ENCODE peak calls at places on chromosomes 2 and 18, in eight cellular contexts. I is trophoblast cell; F is thoracic aorta; Q is GM23248; A is naive thymus-derived CD4-positive, alpha-beta T cell; K is SJCRH30; Z is CD8-positive, alpha-beta memory T cell; H is right cardiac atrium. P is an unnamed sample. For H3K4me1, the result is how much of the 10 kb centered on the place peaks cover.

GRCh38 chr2:85390941-85391669 is 19.1 kb downstream of the CAPG start:
- DNase-seq in I (peak), F (no peak), Q (peak), A (peak), K (peak), Z (peak), H (peak), P (peak)

GRCh38 chr2:8719528-8719927 is 37.7 kb downstream of the ID2 start:
- DNase-seq in I (no peak), F (no peak), Q (peak), A (no peak), K (no peak), Z (no peak), H (no peak), P (no peak)

GRCh38 chr18:13566941-13567762 is 159.2 kb downstream of the FAM210A start:
- DNase-seq in I (peak), F (no peak), Q (peak), A (no peak), K (no peak), Z (no peak), H (peak), P (no peak)

GRCh38 chr2:154338359-154338967 is 360.0 kb upstream of the KCNJ3 start:
- DNase-seq in I (no peak), F (no peak), Q (no peak), A (no peak), K (no peak), Z (no peak), H (no peak), P (no peak)

GRCh38 chr2:219506802-219507554 is 7.3 kb upstream of the ASIC4 start:
- DNase-seq in I (no peak), F (no peak), Q (no peak), A (no peak), K (no peak), Z (no peak), H (no peak), P (no peak)

GRCh38 chr2:61055557-61055956 is 10.1 kb upstream of the SANBR start:
- DNase-seq in I (no peak), F (no peak), Q (no peak), A (no peak), K (no peak), Z (no peak), H (no peak), P (no peak)

GRCh38 chr2:133077259-133077822 is 407.3 kb upstream of the LYPD1 start:
- DNase-seq in I (no peak), F (no peak), Q (peak), A (no peak), K (no peak), Z (no peak), H (peak), P (no peak)

GRCh38 chr18:29892960-29893558 is 1149.5 kb downstream of the DSC3 start:
- DNase-seq in I (no peak), F (no peak), Q (peak), A (no peak), K (no peak), Z (no peak), H (no peak), P (no peak)

GRCh38 chr2:84924173-84925106 is 19.0 kb downstream of the TMSB10 start:
- DNase-seq in I (no peak), F (no peak), Q (peak), A (peak), K (peak), Z (no peak), H (peak), P (peak)

GRCh38 chr2:68465081-68465916 is 1.8 kb downstream of the FBXO48 start:
- DNase-seq in I (no peak), F (no peak), Q (peak), A (no peak), K (no peak), Z (peak), H (no peak), P (peak)

GRCh38 chr2:172234716-172235661 is 132.3 kb upstream of the DLX2 start:
- DNase-seq in I (no peak), F (no peak), Q (peak), A (no peak), K (no peak), Z (no peak), H (peak), P (peak)

GRCh38 chr18:6203791-6204190 is 210.9 kb downstream of the L3MBTL4 start:
- DNase-seq in I (no peak), F (no peak), Q (no peak), A (no peak), K (no peak), Z (no peak), H (no peak), P (no peak)

GRCh38 chr2:168494190-168494711 is 38.2 kb downstream of the CERS6 start:
- DNase-seq in I (no peak), F (no peak), Q (peak), A (no peak), K (no peak), Z (no peak), H (no peak), P (no peak)

GRCh38 chr2:229443869-229444268 is 172.8 kb upstream of the PID1 start:
- DNase-seq in I (no peak), F (no peak), Q (no peak), A (no peak), K (no peak), Z (no peak), H (no peak), P (no peak)

GRCh38 chr2:11244091-11244826 is 89.0 kb downstream of the SLC66A3 start:
- DNase-seq in I (no peak), F (no peak), Q (no peak), A (no peak), K (no peak), Z (no peak), H (no peak), P (no peak)

GRCh38 chr2:10486601-10487079 is 38.5 kb upstream of the ODC1 start:
- DNase-seq in I (no peak), F (no peak), Q (no peak), A (no peak), K (peak), Z (no peak), H (no peak), P (no peak)

GRCh38 chr2:85221291-85221690 is 88.1 kb downstream of the TCF7L1 start:
- DNase-seq in I (no peak), F (no peak), Q (peak), A (no peak), K (no peak), Z (no peak), H (no peak), P (no peak)

GRCh38 chr2:24837996-24838513 is 44.8 kb downstream of the CENPO start:
- DNase-seq in I (no peak), F (no peak), Q (no peak), A (no peak), K (no peak), Z (no peak), H (no peak), P (no peak)

GRCh38 chr18:7754725-7755181 is 187.6 kb downstream of the PTPRM start:
- DNase-seq in I (peak), F (no peak), Q (no peak), A (no peak), K (no peak), Z (no peak), H (peak), P (no peak)

GRCh38 chr2:113157108-113157896 is 16.5 kb upstream of the PSD4 start:
- DNase-seq in I (peak), F (no peak), Q (peak), A (no peak), K (no peak), Z (no peak), H (peak), P (no peak)

GRCh38 chr18:47899107-47899840 is 31.2 kb downstream of the SMAD2 start:
- DNase-seq in I (no peak), F (no peak), Q (no peak), A (no peak), K (no peak), Z (no peak), H (no peak), P (no peak)

GRCh38 chr2:98519851-98520250 is 75.2 kb downstream of the INPP4A start:
- DNase-seq in I (no peak), F (no peak), Q (no peak), A (no peak), K (no peak), Z (no peak), H (peak), P (no peak)

GRCh38 chr2:14673351-14673875 is 40.9 kb downstream of the LRATD1 start:
- DNase-seq in I (no peak), F (no peak), Q (peak), A (no peak), K (no peak), Z (no peak), H (no peak), P (no peak)

GRCh38 chr2:102033028-102033749 is 41.4 kb downstream of the IL1R2 start:
- DNase-seq in I (peak), F (no peak), Q (peak), A (no peak), K (no peak), Z (no peak), H (peak), P (no peak)

GRCh38 chr2:27705851-27706622 is 42.3 kb downstream of the SLC4A1AP start:
- DNase-seq in I (no peak), F (peak), Q (peak), A (no peak), K (peak), Z (no peak), H (peak), P (no peak)

GRCh38 chr2:109213646-109214417 is 84.8 kb downstream of the SH3RF3 start:
- DNase-seq in I (peak), F (no peak), Q (peak), A (peak), K (peak), Z (peak), H (no peak), P (peak)

GRCh38 chr2:233817305-233817980 is 36.9 kb downstream of the HJURP start:
- DNase-seq in I (no peak), F (no peak), Q (peak), A (no peak), K (no peak), Z (no peak), H (peak), P (no peak)
- H3K4me1 ChIP-seq in I (under half), F (under half), Q (under half), A (under half), K (under half), Z (under half), H (under half), P (under half)

GRCh38 chr18:57889841-57890240 is 86.7 kb upstream of the ATP8B1 start:
- DNase-seq in I (no peak), F (no peak), Q (peak), A (no peak), K (no peak), Z (no peak), H (no peak), P (no peak)

GRCh38 chr18:57890266-57890665 is 87.2 kb upstream of the ATP8B1 start:
- DNase-seq in I (no peak), F (no peak), Q (no peak), A (no peak), K (no peak), Z (no peak), H (no peak), P (no peak)

GRCh38 chr18:57891707-57892391 is 88.7 kb upstream of the ATP8B1 start:
- DNase-seq in I (no peak), F (no peak), Q (no peak), A (no peak), K (no peak), Z (no peak), H (no peak), P (no peak)

GRCh38 chr18:57898506-57899124 is 95.5 kb upstream of the ATP8B1 start:
- DNase-seq in I (no peak), F (no peak), Q (peak), A (no peak), K (peak), Z (no peak), H (no peak), P (no peak)

GRCh38 chr18:57895182-57895581 is 92.1 kb upstream of the ATP8B1 start:
- DNase-seq in I (no peak), F (no peak), Q (no peak), A (no peak), K (no peak), Z (no peak), H (no peak), P (no peak)
- H3K4me3 ChIP-seq in I (no peak), F (no peak), Q (no peak), A (no peak), K (no peak), Z (no peak), H (no peak), P (no peak)

GRCh38 chr2:153072077-153072476 is 353.7 kb downstream of the ARL6IP6 start:
- DNase-seq in I (no peak), F (no peak), Q (no peak), A (no peak), K (peak), Z (no peak), H (no peak), P (no peak)

GRCh38 chr2:153074207-153074606 is 355.8 kb downstream of the ARL6IP6 start:
- DNase-seq in I (no peak), F (no peak), Q (peak), A (no peak), K (no peak), Z (no peak), H (no peak), P (no peak)

GRCh38 chr2:153068067-153068466 is 349.6 kb downstream of the ARL6IP6 start:
- DNase-seq in I (no peak), F (no peak), Q (no peak), A (no peak), K (no peak), Z (no peak), H (no peak), P (no peak)

GRCh38 chr2:153071090-153071489 is 352.7 kb downstream of the ARL6IP6 start:
- DNase-seq in I (no peak), F (no peak), Q (no peak), A (no peak), K (no peak), Z (no peak), H (no peak), P (no peak)

GRCh38 chr2:153068915-153069314 is 350.5 kb downstream of the ARL6IP6 start:
- DNase-seq in I (no peak), F (no peak), Q (no peak), A (no peak), K (no peak), Z (no peak), H (no peak), P (no peak)
- H3K4me1 ChIP-seq in I (under half), F (under half), Q (under half), A (under half), K (under half), Z (under half), H (under half), P (under half)

DNA sequence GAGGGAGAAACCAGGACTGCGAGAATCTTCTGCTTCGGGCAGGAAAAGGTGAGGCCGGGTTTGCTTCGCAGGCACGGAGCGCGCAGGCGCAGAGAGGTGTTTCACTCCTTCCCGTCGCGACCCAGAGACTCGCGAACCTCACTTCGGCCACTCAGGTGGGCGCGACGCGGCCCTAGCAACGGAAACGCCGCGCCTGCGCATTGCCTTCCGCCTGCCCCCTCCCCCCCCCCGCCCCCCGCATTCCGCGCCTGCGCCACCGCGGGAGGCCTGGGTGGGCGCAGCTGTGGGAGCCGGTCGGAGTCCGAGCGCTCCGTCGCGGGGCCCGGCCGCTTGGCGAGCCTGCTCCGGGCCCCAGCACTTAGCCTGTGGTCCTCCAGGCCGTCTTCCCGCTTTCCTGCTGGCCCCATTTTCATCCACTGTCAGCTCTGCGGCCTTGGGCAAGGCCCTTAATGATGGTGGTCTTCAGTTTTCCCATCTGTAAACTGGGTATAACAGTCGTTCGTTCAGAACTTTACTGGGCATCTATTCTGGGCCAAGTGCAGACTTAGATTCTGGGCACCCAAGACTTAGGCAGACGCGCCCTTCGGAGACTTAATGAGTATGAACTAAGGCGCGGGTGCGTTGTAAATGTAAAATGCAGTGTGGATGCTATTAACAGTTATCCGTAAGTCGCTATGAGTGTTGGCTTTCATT is 62.1 kb upstream of the ACKR3 start:
- DNase-seq in I (peak), F (no peak), Q (peak), A (peak), K (no peak), Z (peak), H (peak), P (no peak)
- H3K4me3 ChIP-seq in I (peak), F (peak), Q (peak), A (peak), K (no peak), Z (peak), H (peak), P (peak)

GRCh38 chr2:104856973-104857261 is 3.0 kb downstream of the POU3F3 start:
- DNase-seq in I (no peak), F (no peak), Q (no peak), A (no peak), K (no peak), Z (no peak), H (no peak), P (no peak)
- H3K4me1 ChIP-seq in I (under half), F (under half), Q (under half), A (under half), K (under half), Z (under half), H (under half), P (under half)

GRCh38 chr2:230447036-230447435 is 31.0 kb downstream of the SP100 start:
- DNase-seq in I (no peak), F (no peak), Q (no peak), A (no peak), K (no peak), Z (no peak), H (no peak), P (no peak)

GRCh38 chr2:230449901-230450467 is 34.0 kb downstream of the SP100 start:
- DNase-seq in I (no peak), F (no peak), Q (no peak), A (no peak), K (no peak), Z (no peak), H (no peak), P (no peak)

GRCh38 chr2:230443540-230443939 is 27.5 kb downstream of the SP100 start:
- DNase-seq in I (no peak), F (no peak), Q (peak), A (no peak), K (no peak), Z (no peak), H (no peak), P (no peak)

GRCh38 chr2:230444832-230445231 is 28.8 kb downstream of the SP100 start:
- DNase-seq in I (no peak), F (no peak), Q (no peak), A (no peak), K (no peak), Z (no peak), H (no peak), P (no peak)

DNA sequence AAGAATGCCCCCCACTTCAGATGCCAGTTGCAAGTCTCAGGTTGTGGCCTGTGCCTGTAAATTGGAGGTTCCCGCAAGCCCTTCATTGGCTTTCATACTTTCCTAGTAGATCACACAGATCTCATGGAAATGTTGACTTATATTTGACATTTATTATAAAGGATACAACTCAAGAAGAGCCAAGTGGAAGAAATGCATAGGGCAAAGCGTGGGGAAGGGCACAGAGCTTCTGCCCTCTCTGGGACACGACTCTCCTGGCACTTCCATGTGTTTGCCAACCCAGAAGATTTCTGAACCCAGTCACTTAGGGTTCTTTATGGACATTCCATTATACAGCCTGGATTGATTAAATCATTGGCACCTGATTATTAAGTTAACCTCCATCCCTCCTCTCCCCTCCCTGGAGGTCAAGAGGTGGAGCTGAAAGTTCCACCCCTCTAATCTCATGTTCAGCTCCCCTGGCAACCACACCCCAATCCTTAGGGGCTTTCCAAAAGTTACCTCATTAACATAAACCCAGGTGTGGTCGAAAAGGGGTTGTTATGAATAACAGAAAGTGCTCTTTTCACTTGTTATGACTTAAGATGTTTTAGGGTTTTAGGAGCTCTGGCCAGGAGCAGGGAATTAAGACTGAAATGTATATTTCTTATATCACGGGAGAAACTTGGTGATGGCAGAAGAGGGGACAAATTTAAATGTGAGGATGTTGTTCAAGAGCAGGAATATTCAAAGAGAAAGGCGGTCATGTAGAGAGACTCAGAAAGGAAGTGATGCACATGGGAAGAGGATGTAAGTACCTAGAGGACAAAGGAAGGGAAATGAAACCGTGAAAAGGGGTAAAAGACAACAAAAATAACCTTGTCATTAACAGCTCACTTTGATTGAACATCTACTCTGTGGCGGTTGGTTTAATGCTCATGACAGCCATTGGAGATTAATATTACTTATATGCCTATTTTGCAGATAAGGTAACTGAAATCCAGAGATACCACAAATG is 31.8 kb downstream of the SP100 start:
- DNase-seq in I (no peak), F (no peak), Q (no peak), A (peak), K (no peak), Z (no peak), H (no peak), P (no peak)
- H3K4me3 ChIP-seq in I (no peak), F (no peak), Q (no peak), A (no peak), K (no peak), Z (no peak), H (no peak), P (no peak)

DNA sequence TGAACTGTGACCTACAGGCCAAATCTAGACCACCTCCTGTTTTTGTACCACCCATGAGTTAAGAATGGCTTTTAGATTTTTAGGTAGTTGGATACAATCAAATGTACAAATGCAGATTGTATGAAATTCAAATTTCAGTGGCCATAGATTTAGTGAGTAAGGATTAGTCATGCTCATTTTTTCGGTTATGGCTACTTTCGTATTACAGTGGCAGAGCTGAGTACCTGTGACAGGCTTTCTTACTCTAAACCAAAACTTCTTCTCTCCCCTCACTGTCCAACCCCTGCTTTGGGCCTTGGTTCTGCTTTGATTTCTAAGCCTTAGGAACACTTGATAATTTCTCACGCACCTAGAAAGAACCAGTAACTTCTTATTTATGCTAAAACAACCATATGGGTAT is 82.1 kb downstream of the CDC42EP3 start:
- DNase-seq in I (no peak), F (no peak), Q (peak), A (no peak), K (no peak), Z (no peak), H (no peak), P (no peak)
- H3K4me1 ChIP-seq in I (under half), F (under half), Q (half or more), A (half or more), K (half or more), Z (half or more), H (under half), P (under half)